ENCODE peak calls at places on chromosomes 12 and 14, in four cellular contexts. Z, S, K and H are unnamed samples.
A peak's percentile ranks its signal among the peaks of the same experiment; 100 is the strongest.

GRCh38 chr14:72781476-72782181 is 112.3 kb downstream of the DPF3 start:
- DNase-seq in S (no peak), Z (peak; percentile 84), K (no peak), H (no peak)

GRCh38 chr12:86683568-86683991 is 427.4 kb upstream of the MGAT4C start:
- DNase-seq in K (no peak), S (no peak), Z (no peak), H (no peak)

GRCh38 chr12:117034691-117035090 is 64.5 kb downstream of the TESC start:
- DNase-seq in Z (no peak), K (no peak), S (no peak), H (no peak)

GRCh38 chr12:6925543-6926279 is 2.0 kb upstream of the ATN1 start:
- DNase-seq in S (no peak), K (peak; percentile 94), Z (peak; percentile 94), H (no peak)

GRCh38 chr12:30138483-30138882 is 354.7 kb upstream of the TMTC1 start:
- DNase-seq in S (no peak), K (no peak), Z (no peak), H (no peak)

GRCh38 chr14:65101631-65102440 is 481 bp downstream of the MAX start:
- DNase-seq in K (no peak), Z (no peak), S (no peak), H (peak; percentile 54)

GRCh38 chr14:69037790-69038448 is 58.8 kb upstream of the ACTN1 start:
- DNase-seq in Z (peak; percentile 38), K (no peak), S (no peak), H (no peak)

GRCh38 chr12:53975019-53975815 is 463 bp upstream of the HOTAIR start:
- DNase-seq in Z (no peak), K (no peak), S (no peak), H (no peak)

GRCh38 chr12:59444932-59445331 is 150.9 kb upstream of the SLC16A7 start:
- DNase-seq in Z (peak; percentile 25), K (no peak), S (no peak), H (peak; percentile 31)

GRCh38 chr12:2666411-2666810 is 128.4 kb upstream of the FKBP4 start:
- DNase-seq in Z (no peak), K (no peak), S (no peak), H (no peak)

GRCh38 chr12:52020539-52021336 is 14.0 kb downstream of the TAMALIN start:
- DNase-seq in Z (no peak), K (no peak), S (peak; percentile 71), H (peak; percentile 81)

GRCh38 chr12:30847259-30847658 is 79.3 kb upstream of the TSPAN11 start:
- DNase-seq in Z (peak; percentile 74), S (no peak), K (no peak), H (peak; percentile 33)

GRCh38 chr12:87413784-87414183 is 615.4 kb downstream of the C12orf50 start:
- DNase-seq in Z (peak; percentile 3), K (no peak), S (no peak), H (no peak)

DNA sequence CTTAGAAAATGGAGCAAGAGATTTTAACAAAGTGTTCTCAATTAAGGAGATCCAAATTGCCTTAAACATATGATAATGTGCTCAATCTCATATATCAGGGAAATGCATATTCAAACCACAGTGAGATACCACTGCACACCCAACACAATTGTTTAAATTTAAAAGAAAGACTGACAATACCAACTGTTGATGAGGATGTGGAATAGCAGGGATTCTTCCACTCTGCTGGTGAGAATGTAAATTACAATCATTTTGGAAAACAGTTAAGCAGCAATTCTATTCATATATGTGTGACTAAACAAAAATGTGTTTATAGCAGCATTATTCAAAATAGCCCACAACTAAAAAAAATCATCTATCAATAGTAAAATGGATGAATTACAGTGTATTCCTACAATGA is 144.2 kb downstream of the KICS2 start:
- DNase-seq in S (no peak), K (no peak), Z (no peak), H (no peak)
- TF ChIP-seq CTCF in S (no peak), K (peak; percentile 10), Z (peak; percentile 52), H (no peak)

GRCh38 chr12:103957865-103958388 is 7.7 kb upstream of the TDG start:
- DNase-seq in Z (no peak), K (no peak), S (no peak), H (no peak)
- TF ChIP-seq CTCF in Z (no peak), K (no peak), S (no peak), H (no peak)

DNA sequence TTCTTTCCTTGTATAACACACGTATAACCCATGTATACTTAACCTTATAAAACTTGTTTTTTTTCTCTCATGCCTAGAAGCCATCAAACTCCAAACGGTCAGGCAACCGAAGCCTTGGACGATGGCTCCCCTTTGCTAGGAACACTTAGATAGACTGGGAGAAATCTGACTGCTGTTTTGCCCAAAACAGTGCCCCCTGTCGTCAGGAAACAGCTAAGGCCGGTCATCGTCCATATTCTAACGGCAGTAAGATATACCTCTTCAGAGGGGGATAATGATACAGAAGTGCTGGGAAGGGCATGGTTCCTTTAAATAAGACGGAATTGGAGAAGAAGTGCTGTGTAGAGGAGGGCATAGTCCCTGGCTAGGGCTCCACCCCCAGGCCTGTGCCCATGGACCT is 130.5 kb downstream of the SLC41A2 start:
- DNase-seq in S (no peak), Z (no peak), K (no peak), H (peak; percentile 13)
- TF ChIP-seq CTCF in S (no peak), Z (peak; percentile 41), K (no peak), H (peak; percentile 13)

GRCh38 chr14:61754627-61755381 is 7.4 kb upstream of the SNAPC1 start:
- DNase-seq in Z (peak; percentile 70), K (no peak), S (no peak), H (no peak)

GRCh38 chr14:61756135-61756534 is 6.1 kb upstream of the SNAPC1 start:
- DNase-seq in Z (no peak), S (no peak), K (no peak), H (no peak)

GRCh38 chr14:61752626-61753025 is 9.6 kb upstream of the SNAPC1 start:
- DNase-seq in Z (no peak), K (no peak), S (peak; percentile 50), H (no peak)

GRCh38 chr14:61751475-61751989 is 10.7 kb upstream of the SNAPC1 start:
- DNase-seq in Z (no peak), S (no peak), K (no peak), H (no peak)

DNA sequence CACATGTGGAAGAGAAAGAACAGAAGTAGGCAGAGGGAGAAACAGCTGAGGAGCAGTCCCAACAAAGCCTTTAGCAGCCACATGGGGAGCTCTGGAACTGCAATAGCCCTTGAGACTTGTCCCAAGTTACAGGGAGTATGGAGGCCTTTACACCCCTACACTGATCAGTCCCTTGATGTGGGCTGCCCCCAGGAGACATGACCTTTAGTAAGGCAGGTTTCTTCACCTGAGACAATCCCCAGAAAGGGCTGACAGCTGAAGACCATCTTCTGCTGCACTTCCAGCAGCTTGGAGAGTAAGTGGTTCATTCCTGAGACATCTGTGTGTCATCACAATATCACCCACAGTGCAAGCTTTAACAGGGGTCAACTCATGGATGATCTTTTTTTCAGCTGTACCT is 8.6 kb upstream of the SNAPC1 start:
- DNase-seq in Z (peak; percentile 36), K (no peak), S (no peak), H (peak; percentile 29)
- TF ChIP-seq CTCF in Z (peak; percentile 26), K (no peak), S (peak; percentile 24), H (no peak)

GRCh38 chr14:88535149-88535548 is 19.7 kb downstream of the PTPN21 start:
- DNase-seq in S (no peak), Z (peak; percentile 25), K (no peak), H (no peak)
- TF ChIP-seq CTCF in S (no peak), Z (peak; percentile 3), K (peak; percentile 37), H (no peak)

GRCh38 chr12:83065562-83065961 is 378.9 kb downstream of the TMTC2 start:
- DNase-seq in S (no peak), K (no peak), Z (no peak), H (no peak)

GRCh38 chr12:83067981-83068380 is 381.3 kb downstream of the TMTC2 start:
- DNase-seq in S (no peak), K (no peak), Z (no peak), H (no peak)
- TF ChIP-seq CTCF in S (no peak), K (no peak), Z (no peak), H (no peak)

DNA sequence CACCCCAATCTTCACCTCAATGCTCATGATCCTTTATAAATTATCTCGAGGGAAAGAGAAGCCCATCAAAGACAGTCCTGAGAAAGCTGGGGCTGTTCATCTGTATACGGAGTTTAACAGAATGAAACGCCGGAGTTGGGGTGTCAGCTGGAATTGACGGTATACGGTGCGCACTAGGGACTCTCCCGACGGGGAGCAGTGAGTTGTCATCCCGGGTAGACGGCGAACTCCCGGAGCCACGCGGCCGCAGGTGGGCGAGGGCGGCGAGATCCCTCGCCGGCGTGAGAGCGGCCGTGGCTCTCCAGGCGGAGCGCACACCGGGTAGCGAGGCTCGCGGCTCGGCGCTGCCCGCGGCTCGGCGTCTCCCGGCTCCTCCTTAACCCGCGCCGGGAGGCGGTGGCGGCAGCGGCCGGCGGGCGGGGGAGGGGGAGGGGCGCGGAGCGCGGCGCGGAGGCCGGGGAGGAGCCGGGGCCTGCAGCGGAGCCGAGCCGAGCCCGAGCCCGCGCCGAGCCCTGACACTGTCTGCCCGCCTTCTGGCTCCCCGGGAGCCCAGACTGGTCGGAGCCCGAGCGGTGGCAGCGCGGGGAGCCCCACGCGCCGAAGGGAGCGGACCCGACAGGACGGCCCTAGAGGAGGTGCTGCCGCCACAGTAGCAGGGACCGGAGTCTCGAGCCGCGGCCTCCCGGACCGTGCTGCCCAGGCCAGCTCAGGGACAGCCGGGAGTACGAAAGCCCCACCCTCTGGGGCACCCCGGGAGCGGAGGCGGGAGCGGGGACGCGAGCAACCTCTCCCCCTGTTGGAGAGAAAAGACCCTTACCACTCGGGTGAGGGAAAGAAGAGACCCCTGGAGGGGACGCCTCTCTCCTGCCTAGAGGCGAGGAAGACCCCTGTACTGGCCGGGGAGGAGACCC is at the start of gene FOXJ2:
- DNase-seq in Z (peak; percentile 64), S (peak; percentile 85), K (peak; percentile 77), H (peak; percentile 73)
- TF ChIP-seq CTCF in Z (no peak), S (no peak), K (no peak), H (no peak)